ENCODE peak calls at places on chromosome 20, in eight cellular contexts. A is mesenchymal stem cell, R is psoas muscle, Q is neural progenitor cell, O is heart left ventricle, Z is hepatocyte, B is suprapubic skin, K is heart right ventricle. V is an unnamed sample. For H3K27me3 and H3K9me3, the result is how much of the 10 kb centered on the place peaks cover.

GRCh38 chr20:32583581-32584045 is 1.5 kb downstream of the NOL4L start:
- DNase-seq in K (no peak), A (no peak), O (no peak), Z (peak), Q (peak), B (no peak), R (no peak), V (no peak)

GRCh38 chr20:60008130-60008808 is 50.0 kb downstream of the CDH26 start:
- DNase-seq in Q (no peak), K (no peak), R (no peak), B (no peak), Z (no peak), O (no peak), A (no peak), V (no peak)

GRCh38 chr20:14470231-14470894 is 133.0 kb upstream of the FLRT3 start:
- DNase-seq in A (no peak), Q (peak), O (no peak), K (no peak), R (no peak), Z (peak), B (no peak), V (no peak)

GRCh38 chr20:47872341-47872740 is 87.1 kb upstream of the SULF2 start:
- DNase-seq in Z (no peak), K (no peak), R (no peak), A (peak), Q (no peak), O (no peak), B (no peak), V (no peak)

GRCh38 chr20:25054133-25054820 is 3.7 kb downstream of the ACSS1 start:
- DNase-seq in Q (no peak), K (no peak), Z (no peak), A (no peak), B (no peak), R (no peak), O (no peak), V (peak)

GRCh38 chr20:40305303-40305702 is 383.7 kb downstream of the MAFB start:
- DNase-seq in Z (no peak), O (no peak), K (no peak), A (no peak), R (peak), Q (no peak), B (no peak), V (no peak)

GRCh38 chr20:57526067-57526884 is 1.3 kb upstream of the CTCFL start:
- DNase-seq in R (no peak), Z (no peak), O (no peak), Q (peak), B (no peak), A (no peak), K (no peak), V (no peak)

GRCh38 chr20:14951707-14952106 is 614.3 kb upstream of the FLRT3 start:
- DNase-seq in Q (no peak), B (no peak), K (no peak), Z (peak), R (no peak), A (peak), O (no peak), V (no peak)

GRCh38 chr20:62330576-62331317 is 27.9 kb downstream of the ADRM1 start:
- DNase-seq in Q (no peak), O (no peak), Z (no peak), A (no peak), K (no peak), B (no peak), R (peak), V (no peak)

GRCh38 chr20:8389381-8390368 is 257.6 kb downstream of the PLCB1 start:
- DNase-seq in A (peak), B (no peak), K (no peak), O (no peak), Q (peak), R (no peak), Z (peak), V (no peak)

GRCh38 chr20:38229376-38230252 is 30.9 kb downstream of the KIAA1755 start:
- DNase-seq in B (no peak), Q (peak), K (no peak), R (no peak), O (no peak), Z (no peak), A (peak), V (no peak)

GRCh38 chr20:59663513-59663890 is 59.2 kb downstream of the PHACTR3 start:
- DNase-seq in R (no peak), Q (no peak), Z (no peak), A (no peak), O (no peak), B (no peak), K (no peak), V (no peak)

GRCh38 chr20:34302312-34302722 is 838 bp downstream of the AHCY start:
- DNase-seq in A (peak), Q (peak), B (no peak), R (no peak), O (no peak), Z (peak), K (no peak), V (no peak)

GRCh38 chr20:51966296-51966971 is 164.1 kb upstream of the SALL4 start:
- DNase-seq in B (no peak), Z (peak), K (peak), O (no peak), R (no peak), Q (peak), A (peak), V (no peak)

DNA sequence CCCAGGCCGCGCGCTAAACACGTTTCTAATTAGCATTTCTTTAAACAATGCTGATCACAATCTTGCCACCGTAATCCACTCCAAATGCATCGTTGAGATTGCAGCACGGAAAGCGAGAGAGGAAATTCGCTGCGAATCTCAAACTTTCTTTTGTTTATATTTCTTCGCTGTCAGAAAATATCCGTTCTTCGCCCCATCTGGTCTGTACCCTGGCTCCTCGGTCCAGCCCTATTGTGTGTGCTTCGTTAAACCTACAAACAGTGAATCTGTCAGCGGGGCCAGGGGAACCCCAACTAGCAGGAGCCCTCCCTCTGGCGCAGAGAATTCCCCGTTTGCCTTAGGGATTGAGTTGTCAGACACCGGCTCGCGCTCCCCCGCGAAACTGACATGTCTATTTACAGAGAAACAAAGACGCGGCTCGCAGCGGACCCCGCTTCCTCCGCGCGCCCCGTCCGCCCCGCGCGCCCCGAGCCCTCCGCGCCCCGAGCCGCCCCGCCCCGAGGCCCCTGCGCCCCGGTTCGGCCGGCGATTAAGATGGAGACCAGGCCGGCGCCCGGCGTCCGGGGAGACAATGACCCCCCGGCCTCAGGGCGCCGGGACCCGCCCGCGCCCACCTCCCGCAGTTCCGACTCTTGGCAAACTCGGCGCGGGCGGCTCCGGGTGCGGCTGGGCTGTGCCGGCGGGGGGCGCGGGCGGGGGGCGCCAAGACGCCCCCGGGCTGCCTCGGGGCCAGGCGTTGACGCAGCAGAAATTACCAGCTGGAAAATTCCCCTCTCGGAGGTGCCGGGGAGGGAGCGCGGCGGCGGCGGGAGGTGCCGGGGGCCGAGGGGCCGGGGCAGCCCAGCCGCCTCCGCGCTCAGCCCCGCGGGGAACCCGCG is 882 bp downstream of the ZBTB46 start:
- DNase-seq in R (no peak), Z (peak), A (peak), B (no peak), K (no peak), O (no peak), Q (peak), V (no peak)
- H3K27me3 ChIP-seq in R (under half), Z (under half), A (half or more), B (under half), K (under half), O (under half), Q (half or more), V (under half)

DNA sequence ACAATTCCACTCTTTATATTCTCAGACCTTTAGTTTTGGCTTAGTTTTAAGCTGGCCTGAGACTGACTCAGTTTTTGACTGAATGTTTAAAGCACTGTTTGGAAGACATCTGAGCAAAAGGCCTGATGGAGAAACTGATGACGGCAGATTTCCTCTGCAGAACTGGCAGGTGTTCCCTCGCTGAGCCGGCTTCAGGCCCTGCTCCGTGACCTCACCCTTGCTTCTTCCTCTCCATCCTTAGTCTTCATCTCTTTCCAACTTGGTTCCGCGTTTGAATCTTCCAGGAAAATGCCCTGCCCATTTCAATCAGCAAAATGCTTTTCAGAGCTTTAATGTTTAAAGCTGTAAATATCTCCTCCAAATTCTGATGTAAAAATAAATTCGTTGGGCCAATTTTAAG is 6.6 kb downstream of the NKX2-4 start:
- DNase-seq in Q (no peak), O (no peak), R (no peak), A (no peak), Z (no peak), K (no peak), B (no peak), V (no peak)
- H3K9me3 ChIP-seq in Q (under half), O (under half), R (under half), A (under half), Z (under half), K (under half), B (under half), V (under half)

DNA sequence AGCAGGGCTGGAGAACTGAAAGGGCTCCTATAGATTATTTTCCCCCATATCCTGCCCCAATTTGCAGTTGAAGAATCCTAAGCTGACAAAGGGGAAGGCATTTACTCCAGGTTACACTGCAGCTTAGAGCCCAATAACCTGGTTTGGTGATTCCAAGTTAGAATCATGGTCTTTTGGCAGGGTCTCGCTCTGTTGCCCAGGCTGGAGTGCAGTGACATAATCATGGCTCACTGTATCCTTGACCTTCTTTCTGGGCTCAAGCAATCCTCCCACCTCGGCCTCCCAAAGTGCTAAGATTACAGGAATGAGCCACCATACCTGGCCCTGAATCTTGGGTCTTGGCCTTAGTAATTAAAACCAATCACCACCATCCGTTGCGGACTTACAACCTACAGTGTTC is 1.0 kb upstream of the MMP9 start:
- DNase-seq in A (no peak), K (no peak), R (no peak), O (no peak), Q (no peak), B (no peak), Z (no peak), V (no peak)
- H3K4me3 ChIP-seq in A (no peak), K (no peak), R (no peak), O (no peak), Q (no peak), B (no peak), Z (no peak), V (no peak)

DNA sequence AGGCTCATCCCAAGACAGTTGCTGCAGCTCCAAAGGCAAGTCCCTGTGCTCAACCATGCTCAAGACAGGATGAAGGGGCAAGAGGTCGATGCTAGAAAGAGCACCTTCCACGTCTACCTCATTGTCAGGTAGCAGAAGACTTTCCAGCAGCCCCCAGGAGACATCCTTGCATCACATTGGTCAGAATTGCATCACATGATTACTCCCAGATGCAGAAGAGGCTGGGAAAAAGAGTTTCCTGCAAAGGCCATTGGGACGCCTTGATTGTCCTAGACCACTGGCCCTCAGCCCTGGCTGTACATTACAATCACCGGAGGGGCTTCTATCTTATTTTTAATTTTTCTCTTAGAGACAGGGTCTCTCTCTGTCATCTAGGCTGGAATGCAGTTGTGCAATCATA is 17.3 kb upstream of the ZNF334 start:
- DNase-seq in A (no peak), Z (no peak), Q (no peak), K (no peak), B (no peak), O (no peak), R (no peak), V (no peak)
- H3K27me3 ChIP-seq in A (under half), Z (under half), Q (under half), K (under half), B (under half), O (under half), R (under half), V (under half)

GRCh38 chr20:1877604-1878195 is 17.5 kb upstream of the SIRPA start:
- DNase-seq in K (no peak), B (no peak), R (no peak), Q (no peak), Z (no peak), O (no peak), A (no peak), V (no peak)
- H3K9me3 ChIP-seq in K (under half), B (under half), R (under half), Q (under half), Z (under half), O (under half), A (under half), V (under half)

V was measured in ascending aorta.